ENCODE peak calls at places on chromosome 15, in nine cellular contexts. One of them, this sample, is unnamed.

GRCh38 chr15:92158426-92158825 is 235.3 kb upstream of the ST8SIA2 start:
- DNase-seq in ureter: peak
- DNase-seq in T47D: no peak
- DNase-seq in stimulated activated CD4-positive, alpha-beta T cell treated with anti-CD3 and anti-CD28 coated beads, Interleukin-2, amount 100 ng/mL, for 48 hours: peak
- DNase-seq in mammary epithelial cell: peak
- DNase-seq in stimulated activated CD8-positive, alpha-beta memory T cell treated with anti-CD3 and anti-CD28 coated beads, Interleukin-2, amount 100 ng/mL, for 1 hour: no peak
- DNase-seq in NCI-H2081: no peak
- DNase-seq in AG09309: no peak
- DNase-seq in C1 segment of cervical spinal cord: no peak
- DNase-seq in this sample: no peak

GRCh38 chr15:76239786-76240185 is 71.5 kb downstream of the ETFA start:
- DNase-seq in NCI-H2081: no peak
- DNase-seq in stimulated activated CD4-positive, alpha-beta T cell treated with anti-CD3 and anti-CD28 coated beads, Interleukin-2, amount 100 ng/mL, for 48 hours: no peak
- DNase-seq in T47D: no peak
- DNase-seq in ureter: no peak
- DNase-seq in stimulated activated CD8-positive, alpha-beta memory T cell treated with anti-CD3 and anti-CD28 coated beads, Interleukin-2, amount 100 ng/mL, for 1 hour: no peak
- DNase-seq in C1 segment of cervical spinal cord: no peak
- DNase-seq in mammary epithelial cell: no peak
- DNase-seq in AG09309: no peak
- DNase-seq in this sample: no peak

GRCh38 chr15:33908396-33908795 is 59.9 kb upstream of the CHRM5 start:
- DNase-seq in C1 segment of cervical spinal cord: no peak
- DNase-seq in ureter: no peak
- DNase-seq in AG09309: no peak
- DNase-seq in NCI-H2081: no peak
- DNase-seq in T47D: no peak
- DNase-seq in mammary epithelial cell: peak
- DNase-seq in stimulated activated CD4-positive, alpha-beta T cell treated with anti-CD3 and anti-CD28 coated beads, Interleukin-2, amount 100 ng/mL, for 48 hours: no peak
- DNase-seq in stimulated activated CD8-positive, alpha-beta memory T cell treated with anti-CD3 and anti-CD28 coated beads, Interleukin-2, amount 100 ng/mL, for 1 hour: no peak
- DNase-seq in this sample: no peak

GRCh38 chr15:53976844-53977392 is 1.3 kb upstream of the UNC13C start:
- DNase-seq in stimulated activated CD8-positive, alpha-beta memory T cell treated with anti-CD3 and anti-CD28 coated beads, Interleukin-2, amount 100 ng/mL, for 1 hour: no peak
- DNase-seq in ureter: peak
- DNase-seq in stimulated activated CD4-positive, alpha-beta T cell treated with anti-CD3 and anti-CD28 coated beads, Interleukin-2, amount 100 ng/mL, for 48 hours: no peak
- DNase-seq in T47D: peak
- DNase-seq in NCI-H2081: no peak
- DNase-seq in C1 segment of cervical spinal cord: no peak
- DNase-seq in mammary epithelial cell: no peak
- DNase-seq in AG09309: no peak
- DNase-seq in this sample: no peak

GRCh38 chr15:101669744-101670143 is 17.6 kb upstream of the TM2D3 start:
- DNase-seq in T47D: no peak
- DNase-seq in NCI-H2081: no peak
- DNase-seq in AG09309: no peak
- DNase-seq in mammary epithelial cell: no peak
- DNase-seq in stimulated activated CD4-positive, alpha-beta T cell treated with anti-CD3 and anti-CD28 coated beads, Interleukin-2, amount 100 ng/mL, for 48 hours: no peak
- DNase-seq in stimulated activated CD8-positive, alpha-beta memory T cell treated with anti-CD3 and anti-CD28 coated beads, Interleukin-2, amount 100 ng/mL, for 1 hour: no peak
- DNase-seq in ureter: no peak
- DNase-seq in C1 segment of cervical spinal cord: no peak
- DNase-seq in this sample: no peak

GRCh38 chr15:43483306-43484128 is 9.4 kb downstream of the TP53BP1 start:
- DNase-seq in T47D: no peak
- DNase-seq in mammary epithelial cell: no peak
- DNase-seq in AG09309: no peak
- DNase-seq in ureter: no peak
- DNase-seq in C1 segment of cervical spinal cord: no peak
- DNase-seq in NCI-H2081: no peak
- DNase-seq in stimulated activated CD4-positive, alpha-beta T cell treated with anti-CD3 and anti-CD28 coated beads, Interleukin-2, amount 100 ng/mL, for 48 hours: no peak
- DNase-seq in stimulated activated CD8-positive, alpha-beta memory T cell treated with anti-CD3 and anti-CD28 coated beads, Interleukin-2, amount 100 ng/mL, for 1 hour: no peak
- DNase-seq in this sample: no peak

GRCh38 chr15:49898097-49898496 is 220.9 kb downstream of the ATP8B4 start:
- DNase-seq in mammary epithelial cell: no peak
- DNase-seq in AG09309: no peak
- DNase-seq in C1 segment of cervical spinal cord: no peak
- DNase-seq in ureter: no peak
- DNase-seq in NCI-H2081: no peak
- DNase-seq in stimulated activated CD8-positive, alpha-beta memory T cell treated with anti-CD3 and anti-CD28 coated beads, Interleukin-2, amount 100 ng/mL, for 1 hour: no peak
- DNase-seq in stimulated activated CD4-positive, alpha-beta T cell treated with anti-CD3 and anti-CD28 coated beads, Interleukin-2, amount 100 ng/mL, for 48 hours: no peak
- DNase-seq in T47D: no peak
- DNase-seq in this sample: no peak

GRCh38 chr15:70670680-70671079 is 92.7 kb downstream of the UACA start:
- DNase-seq in mammary epithelial cell: no peak
- DNase-seq in C1 segment of cervical spinal cord: no peak
- DNase-seq in AG09309: no peak
- DNase-seq in stimulated activated CD8-positive, alpha-beta memory T cell treated with anti-CD3 and anti-CD28 coated beads, Interleukin-2, amount 100 ng/mL, for 1 hour: no peak
- DNase-seq in T47D: no peak
- DNase-seq in NCI-H2081: no peak
- DNase-seq in ureter: no peak
- DNase-seq in stimulated activated CD4-positive, alpha-beta T cell treated with anti-CD3 and anti-CD28 coated beads, Interleukin-2, amount 100 ng/mL, for 48 hours: no peak
- DNase-seq in this sample: no peak

GRCh38 chr15:66999046-66999557 is 66.3 kb upstream of the SMAD3 start:
- DNase-seq in ureter: no peak
- DNase-seq in mammary epithelial cell: no peak
- DNase-seq in stimulated activated CD8-positive, alpha-beta memory T cell treated with anti-CD3 and anti-CD28 coated beads, Interleukin-2, amount 100 ng/mL, for 1 hour: no peak
- DNase-seq in AG09309: no peak
- DNase-seq in stimulated activated CD4-positive, alpha-beta T cell treated with anti-CD3 and anti-CD28 coated beads, Interleukin-2, amount 100 ng/mL, for 48 hours: no peak
- DNase-seq in C1 segment of cervical spinal cord: no peak
- DNase-seq in T47D: no peak
- DNase-seq in NCI-H2081: no peak
- DNase-seq in this sample: no peak